ENCODE peak calls at places on chromosomes 7 and 10, in four cellular contexts. One of them, this sample, is unnamed.

GRCh38 chr7:587769-588168 is 68.1 kb upstream of the PDGFA start:
- DNase-seq in T-helper 1 cell: no peak
- DNase-seq in Right ventricle myocardium superior: no peak
- DNase-seq in ELF-1: peak; percentile 72
- DNase-seq in this sample: no peak

GRCh38 chr10:110460111-110460809 is 37.4 kb upstream of the DUSP5 start:
- DNase-seq in ELF-1: no peak
- DNase-seq in Right ventricle myocardium superior: peak; percentile 56
- DNase-seq in T-helper 1 cell: no peak
- DNase-seq in this sample: no peak

GRCh38 chr10:122468923-122469781 is 7.8 kb downstream of the HTRA1 start:
- DNase-seq in T-helper 1 cell: no peak
- DNase-seq in ELF-1: no peak
- DNase-seq in Right ventricle myocardium superior: no peak
- DNase-seq in this sample: no peak

GRCh38 chr7:22444181-22444966 is 55.6 kb downstream of the STEAP1B start:
- DNase-seq in T-helper 1 cell: no peak
- DNase-seq in ELF-1: no peak
- DNase-seq in Right ventricle myocardium superior: no peak
- DNase-seq in this sample: no peak

GRCh38 chr10:22588462-22588861 is 125.9 kb downstream of the PIP4K2A start:
- DNase-seq in Right ventricle myocardium superior: no peak
- DNase-seq in ELF-1: no peak
- DNase-seq in T-helper 1 cell: no peak
- DNase-seq in this sample: no peak

GRCh38 chr7:151783958-151784575 is 92.8 kb downstream of the PRKAG2 start:
- DNase-seq in ELF-1: no peak
- DNase-seq in Right ventricle myocardium superior: peak; percentile 35
- DNase-seq in T-helper 1 cell: no peak
- DNase-seq in this sample: no peak

GRCh38 chr7:157612009-157612663 is 275.3 kb downstream of the DNAJB6 start:
- DNase-seq in Right ventricle myocardium superior: peak; percentile 40
- DNase-seq in T-helper 1 cell: no peak
- DNase-seq in ELF-1: peak; percentile 10
- DNase-seq in this sample: no peak

GRCh38 chr10:44662002-44662401 is 249.1 kb upstream of the TMEM72 start:
- DNase-seq in Right ventricle myocardium superior: no peak
- DNase-seq in T-helper 1 cell: no peak
- DNase-seq in ELF-1: no peak
- DNase-seq in this sample: no peak

GRCh38 chr7:104922187-104923009 is 91.6 kb upstream of the KMT2E start:
- DNase-seq in Right ventricle myocardium superior: no peak
- DNase-seq in T-helper 1 cell: no peak
- DNase-seq in ELF-1: no peak
- DNase-seq in this sample: no peak

GRCh38 chr10:31697271-31698168 is 231.1 kb downstream of the ARHGAP12 start:
- DNase-seq in Right ventricle myocardium superior: peak; percentile 91
- DNase-seq in ELF-1: peak; percentile 22
- DNase-seq in T-helper 1 cell: no peak
- DNase-seq in this sample: no peak

GRCh38 chr10:103745264-103746247 is 109.8 kb downstream of the SH3PXD2A start:
- DNase-seq in T-helper 1 cell: no peak
- DNase-seq in ELF-1: no peak
- DNase-seq in Right ventricle myocardium superior: no peak
- DNase-seq in this sample: no peak

GRCh38 chr7:17320102-17320497 is 21.6 kb downstream of the AHR start:
- DNase-seq in ELF-1: no peak
- DNase-seq in Right ventricle myocardium superior: no peak
- DNase-seq in T-helper 1 cell: no peak
- DNase-seq in this sample: no peak

GRCh38 chr7:19939746-19940145 is 166.3 kb upstream of the TMEM196 start:
- DNase-seq in ELF-1: no peak
- DNase-seq in T-helper 1 cell: no peak
- DNase-seq in Right ventricle myocardium superior: no peak
- DNase-seq in this sample: no peak

GRCh38 chr7:46687203-46687602 is 766.1 kb upstream of the IGFBP3 start:
- DNase-seq in Right ventricle myocardium superior: no peak
- DNase-seq in ELF-1: no peak
- DNase-seq in T-helper 1 cell: no peak
- DNase-seq in this sample: no peak

GRCh38 chr10:91756286-91756685 is 41.9 kb upstream of the TNKS2 start:
- DNase-seq in Right ventricle myocardium superior: no peak
- DNase-seq in ELF-1: no peak
- DNase-seq in T-helper 1 cell: no peak
- DNase-seq in this sample: no peak

GRCh38 chr7:17677408-17677807 is 262.9 kb downstream of the SNX13 start:
- DNase-seq in T-helper 1 cell: no peak
- DNase-seq in Right ventricle myocardium superior: no peak
- DNase-seq in ELF-1: no peak
- DNase-seq in this sample: no peak

GRCh38 chr10:61635946-61636345 is 26.8 kb upstream of the CABCOCO1 start:
- DNase-seq in ELF-1: no peak
- DNase-seq in T-helper 1 cell: no peak
- DNase-seq in Right ventricle myocardium superior: no peak
- DNase-seq in this sample: no peak

This sample was measured in NCI-H1105.